ENCODE peak calls at places on chromosomes 7 and 10, in five cellular contexts. G is NCI-H345, I is GM12865, Z is HCT116, A is KG1. D is an unnamed sample.

GRCh38 chr10:126349676-126350075 is 38.6 kb downstream of the ADAM12 start:
- DNase-seq in G (no peak), A (no peak), I (no peak), Z (no peak), D (no peak)

GRCh38 chr7:137661634-137662033 is 185.1 kb downstream of the DGKI start:
- DNase-seq in I (no peak), A (no peak), Z (no peak), G (no peak), D (peak)

GRCh38 chr7:94154858-94155257 is 150.7 kb upstream of the BET1 start:
- DNase-seq in I (no peak), G (no peak), A (no peak), Z (no peak), D (no peak)

GRCh38 chr10:17652585-17652984 is 8.6 kb downstream of the STAM start:
- DNase-seq in G (no peak), I (no peak), A (no peak), Z (no peak), D (peak)

GRCh38 chr7:25735674-25736242 is 416.2 kb upstream of the NFE2L3 start:
- DNase-seq in Z (no peak), A (no peak), I (no peak), G (no peak), D (no peak)

GRCh38 chr10:637771-638195 is 51.7 kb downstream of the DIP2C start:
- DNase-seq in I (no peak), A (no peak), Z (no peak), G (no peak), D (no peak)

GRCh38 chr7:81173766-81174281 is 255.0 kb upstream of the SEMA3C start:
- DNase-seq in A (no peak), G (no peak), Z (no peak), I (no peak), D (peak)

GRCh38 chr7:78179211-78179610 is 380.6 kb downstream of the PHTF2 start:
- DNase-seq in A (no peak), I (no peak), Z (no peak), G (no peak), D (no peak)

GRCh38 chr7:29282819-29283414 is 88.3 kb downstream of the CHN2 start:
- DNase-seq in Z (no peak), A (no peak), G (peak), I (no peak), D (no peak)

D was measured in EH.